ENCODE peak calls at places on chromosome 6, in seven cellular contexts. B is psoas muscle; R is glutamatergic neuron; C is astrocyte; T is left ventricle myocardium inferior; Q is NCI-H1436 treated with DMSO at 0.1 percent for 48 hours; P is stimulated activated CD4-positive, alpha-beta T cell treated with anti-CD3 and anti-CD28 coated beads, Interleukin-15, amount 100 ng/mL, for 1 hour. M is an unnamed sample.
A peak's percentile ranks its signal among the peaks of the same experiment; 100 is the strongest.

GRCh38 chr6:49151957-49152356 is 311.1 kb downstream of the MMUT start:
- DNase-seq in B (no peak), R (no peak), C (no peak), T (no peak), Q (no peak), P (no peak), M (no peak)

GRCh38 chr6:14596410-14596809 is 478.8 kb downstream of the CD83 start:
- DNase-seq in B (no peak), R (no peak), C (peak; percentile 88), T (no peak), Q (no peak), P (no peak), M (peak; percentile 38)

GRCh38 chr6:170450946-170451761 is 102.0 kb downstream of the PSMB1 start:
- DNase-seq in B (no peak), R (peak; percentile 72), C (no peak), T (no peak), Q (no peak), P (no peak), M (no peak)

GRCh38 chr6:35719407-35719829 is 17.4 kb upstream of the ARMC12 start:
- DNase-seq in B (no peak), R (no peak), C (no peak), T (no peak), Q (no peak), P (no peak), M (no peak)

GRCh38 chr6:119608994-119609393 is 259.4 kb upstream of the MAN1A1 start:
- DNase-seq in B (no peak), R (no peak), C (no peak), T (no peak), Q (no peak), P (no peak), M (no peak)

GRCh38 chr6:104623052-104623690 is 236.5 kb downstream of the HACE1 start:
- DNase-seq in B (no peak), R (peak; percentile 43), C (no peak), T (no peak), Q (no peak), P (no peak), M (no peak)

GRCh38 chr6:15283986-15284361 is 38.1 kb downstream of the JARID2 start:
- DNase-seq in B (no peak), R (no peak), C (peak; percentile 62), T (no peak), Q (no peak), P (no peak), M (no peak)

GRCh38 chr6:141484726-141485125 is 648.0 kb upstream of the GJE1 start:
- DNase-seq in B (no peak), R (no peak), C (no peak), T (no peak), Q (no peak), P (no peak), M (no peak)

GRCh38 chr6:62803094-62803493 is 408.2 kb upstream of the FKBP1C start:
- DNase-seq in B (no peak), R (peak; percentile 28), C (no peak), T (no peak), Q (no peak), P (no peak), M (no peak)

GRCh38 chr6:53347250-53347920 is 1.4 kb downstream of the ELOVL5 start:
- DNase-seq in B (no peak), R (no peak), C (peak; percentile 41), T (no peak), Q (no peak), P (no peak), M (no peak)

GRCh38 chr6:157556671-157557430 is 175.9 kb downstream of the ZDHHC14 start:
- DNase-seq in B (no peak), R (no peak), C (no peak), T (no peak), Q (no peak), P (no peak), M (no peak)

GRCh38 chr6:137414599-137414998 is 79.6 kb downstream of the OLIG3 start:
- DNase-seq in B (no peak), R (no peak), C (no peak), T (no peak), Q (no peak), P (no peak), M (no peak)

GRCh38 chr6:156780117-156780641 is 3.0 kb downstream of the ARID1B start:
- DNase-seq in B (no peak), R (no peak), C (peak; percentile 95), T (no peak), Q (peak; percentile 86), P (no peak), M (no peak)

GRCh38 chr6:88220493-88220892 is 54.3 kb upstream of the CNR1 start:
- DNase-seq in B (no peak), R (no peak), C (peak; percentile 0), T (no peak), Q (peak; percentile 31), P (no peak), M (no peak)

GRCh38 chr6:169074551-169074950 is 179.1 kb downstream of the THBS2 start:
- DNase-seq in B (no peak), R (no peak), C (peak; percentile 55), T (no peak), Q (no peak), P (no peak), M (no peak)

GRCh38 chr6:122755901-122756300 is 23.6 kb upstream of the FABP7 start:
- DNase-seq in B (no peak), R (no peak), C (no peak), T (no peak), Q (no peak), P (no peak), M (no peak)

GRCh38 chr6:139308284-139308916 is 16.6 kb upstream of the TXLNB start:
- DNase-seq in B (no peak), R (no peak), C (peak; percentile 46), T (no peak), Q (no peak), P (no peak), M (no peak)

GRCh38 chr6:31578461-31579118 is 3.2 kb downstream of the TNF start:
- DNase-seq in B (no peak), R (no peak), C (no peak), T (no peak), Q (no peak), P (no peak), M (no peak)

M was measured in right cardiac atrium.